ENCODE peak calls at places on chromosomes 1 and 21, in four cellular contexts. J is heart left ventricle, B is MCF 10A, F is tibial artery. X is an unnamed sample.

GRCh38 chr1:6424000-6424565 is 493 bp upstream of the ESPN start:
- DNase-seq in J (no peak), B (no peak), F (no peak), X (no peak)

GRCh38 chr1:44688760-44689446 is 14.4 kb downstream of the ARMH1 start:
- DNase-seq in J (no peak), B (peak; percentile 57), F (no peak), X (no peak)

GRCh38 chr1:167439301-167439988 is 78.9 kb downstream of the CD247 start:
- DNase-seq in J (no peak), B (no peak), F (no peak), X (peak; percentile 75)

GRCh38 chr1:53139911-53140310 is 2.5 kb downstream of the SLC1A7 start:
- DNase-seq in J (no peak), B (peak; percentile 31), F (no peak), X (no peak)

GRCh38 chr1:16478091-16478490 is 36.0 kb downstream of the RNU1-1 start:
- DNase-seq in J (no peak), B (no peak), F (no peak), X (no peak)

GRCh38 chr1:110067429-110067956 is 3.0 kb downstream of the ALX3 start:
- DNase-seq in J (no peak), B (no peak), F (no peak), X (no peak)

GRCh38 chr1:41122851-41123518 is 101.5 kb upstream of the SLFNL1 start:
- DNase-seq in J (no peak), B (peak; percentile 76), F (no peak), X (no peak)

GRCh38 chr1:109240158-109241152 is 8.9 kb upstream of the CELSR2 start:
- DNase-seq in J (peak; percentile 90), B (peak; percentile 98), F (no peak), X (no peak)

GRCh38 chr1:94795321-94795899 is 24.7 kb upstream of the SLC44A3 start:
- DNase-seq in J (no peak), B (no peak), F (no peak), X (no peak)

GRCh38 chr1:81582467-81582986 is 218.2 kb upstream of the ADGRL2 start:
- DNase-seq in J (no peak), B (no peak), F (no peak), X (no peak)

GRCh38 chr1:189816558-189816957 is 661.1 kb downstream of the BRINP3 start:
- DNase-seq in J (no peak), B (no peak), F (no peak), X (no peak)

GRCh38 chr1:45443580-45444446 is 47.1 kb downstream of the TESK2 start:
- DNase-seq in J (no peak), B (no peak), F (no peak), X (no peak)

GRCh38 chr1:183241446-183241845 is 55.4 kb downstream of the LAMC2 start:
- DNase-seq in J (no peak), B (no peak), F (no peak), X (no peak)

GRCh38 chr21:30072496-30072895 is 94.1 kb downstream of the CLDN17 start:
- DNase-seq in J (no peak), B (peak; percentile 73), F (no peak), X (no peak)

GRCh38 chr1:116256875-116257823 is 115.9 kb upstream of the ATP1A1 start:
- DNase-seq in J (no peak), B (no peak), F (no peak), X (no peak)

GRCh38 chr1:170162385-170163226 is 16.8 kb downstream of the NTMT2 start:
- DNase-seq in J (no peak), B (peak; percentile 72), F (peak; percentile 48), X (no peak)

GRCh38 chr21:45050786-45051489 is 23.4 kb upstream of the ADARB1 start:
- DNase-seq in J (no peak), B (no peak), F (peak; percentile 77), X (no peak)

GRCh38 chr1:38524025-38524641 is 335.4 kb downstream of the RRAGC start:
- DNase-seq in J (no peak), B (no peak), F (no peak), X (no peak)

GRCh38 chr1:173422456-173422976 is 54.6 kb upstream of the PRDX6 start:
- DNase-seq in J (no peak), B (no peak), F (peak; percentile 28), X (no peak)

GRCh38 chr1:4362314-4363044 is 291.9 kb upstream of the AJAP1 start:
- DNase-seq in J (no peak), B (no peak), F (no peak), X (no peak)

GRCh38 chr1:25744140-25744581 is 55.8 kb upstream of the SELENON start:
- DNase-seq in J (peak; percentile 77), B (peak; percentile 45), F (peak; percentile 85), X (no peak)

GRCh38 chr1:36055706-36056105 is 28.2 kb upstream of the TEKT2 start:
- DNase-seq in J (no peak), B (no peak), F (no peak), X (no peak)

GRCh38 chr21:25759573-25759972 is 24.8 kb downstream of the GABPA start:
- DNase-seq in J (no peak), B (peak; percentile 30), F (no peak), X (no peak)

GRCh38 chr1:155072531-155073289 is 5.9 kb upstream of the EFNA3 start:
- DNase-seq in J (no peak), B (no peak), F (no peak), X (no peak)

GRCh38 chr1:151368000-151368744 is 4.3 kb downstream of the SELENBP1 start:
- DNase-seq in J (peak; percentile 69), B (no peak), F (no peak), X (no peak)

GRCh38 chr1:26848947-26849774 is 13.8 kb upstream of the SFN start:
- DNase-seq in J (no peak), B (peak; percentile 96), F (no peak), X (no peak)

GRCh38 chr1:243745361-243745760 is 104.7 kb downstream of the AKT3 start:
- DNase-seq in J (no peak), B (peak; percentile 40), F (no peak), X (no peak)

GRCh38 chr1:165408518-165408917 is 36.4 kb downstream of the RXRG start:
- DNase-seq in J (no peak), B (peak; percentile 85), F (no peak), X (no peak)
- TF ChIP-seq CTCF in J (peak; percentile 17), B (peak; percentile 62), F (no peak), X (peak; percentile 70)

DNA sequence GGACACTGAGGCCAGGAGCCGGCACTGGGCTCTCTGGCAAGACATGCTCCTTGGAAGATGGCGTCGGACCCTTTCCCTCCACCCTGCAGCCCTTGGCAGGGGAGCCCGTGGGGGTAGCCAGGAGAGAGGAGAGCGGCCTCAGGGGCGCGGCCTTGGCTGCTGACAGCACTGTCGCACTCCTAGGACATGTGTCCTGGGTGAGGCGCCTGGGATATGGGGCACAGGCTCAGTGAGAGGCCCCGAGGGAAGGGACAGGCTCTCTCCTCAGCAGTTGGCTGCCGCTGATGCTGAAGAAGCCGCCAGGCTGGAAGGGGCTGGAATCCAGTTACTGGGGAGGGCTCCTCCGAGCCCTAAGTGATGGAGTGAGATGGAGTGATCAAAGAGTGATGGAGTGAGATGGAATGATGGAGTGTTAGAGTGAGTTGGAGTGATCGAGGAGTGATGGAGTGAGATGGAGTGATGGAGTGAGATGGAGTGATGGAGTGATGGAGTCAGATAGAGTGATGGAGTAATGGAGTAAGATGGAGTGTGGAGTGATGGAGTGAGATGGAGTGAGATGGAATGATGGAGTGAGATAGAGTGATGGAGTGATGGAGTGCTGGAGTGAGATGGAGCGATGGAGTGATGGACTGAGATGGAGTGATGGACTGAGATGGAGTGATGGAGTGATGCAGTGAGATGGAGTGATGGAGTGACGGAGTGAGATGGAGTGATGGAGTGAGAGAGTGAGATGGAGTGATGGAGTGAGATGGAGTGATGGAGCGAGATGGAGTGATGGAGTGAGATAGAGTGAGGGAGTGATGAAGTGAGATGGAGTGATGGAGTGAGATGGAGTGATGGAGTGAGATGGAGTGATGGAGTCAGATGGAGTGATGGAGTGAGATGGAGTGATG is 27.6 kb upstream of the PKP1 start:
- DNase-seq in J (no peak), B (no peak), F (no peak), X (peak; percentile 63)
- TF ChIP-seq CTCF in J (no peak), B (no peak), F (no peak), X (no peak)

GRCh38 chr1:209590405-209590804 is 6.9 kb downstream of the CAMK1G start:
- DNase-seq in J (no peak), B (no peak), F (no peak), X (no peak)
- TF ChIP-seq CTCF in J (peak; percentile 51), B (no peak), F (no peak), X (peak; percentile 54)

GRCh38 chr21:18951291-18952038 is 547.9 kb upstream of the TMPRSS15 start:
- DNase-seq in J (no peak), B (peak; percentile 79), F (no peak), X (no peak)
- TF ChIP-seq CTCF in J (peak; percentile 33), B (peak; percentile 38), F (no peak), X (peak; percentile 74)

GRCh38 chr1:3207217-3207848 is 138.3 kb downstream of the PRDM16 start:
- DNase-seq in J (no peak), B (no peak), F (no peak), X (no peak)
- TF ChIP-seq CTCF in J (no peak), B (no peak), F (no peak), X (no peak)

DNA sequence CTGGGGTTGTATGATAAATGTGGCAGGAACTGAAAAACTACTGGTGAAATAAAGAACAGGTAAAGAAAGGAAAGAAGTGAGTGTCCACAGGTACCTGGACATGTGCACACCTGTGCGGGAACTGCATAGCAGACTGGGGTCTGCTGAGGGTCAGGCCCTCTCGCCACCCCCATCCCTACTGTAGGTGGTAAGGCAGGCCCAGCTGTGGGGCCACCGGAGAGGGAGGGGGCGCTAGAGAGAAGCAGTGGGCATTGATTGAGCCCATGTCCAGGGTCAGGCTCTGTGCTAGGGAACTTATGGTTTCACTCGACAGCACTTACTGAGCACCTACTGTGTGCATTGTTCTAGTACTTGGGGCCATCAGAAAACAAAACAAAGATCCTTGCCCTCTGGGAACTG is 400.5 kb downstream of the MATN1 start:
- DNase-seq in J (no peak), B (peak; percentile 5), F (no peak), X (peak; percentile 59)
- TF ChIP-seq CTCF in J (no peak), B (no peak), F (no peak), X (no peak)

GRCh38 chr21:46295177-46295711 is 9.1 kb downstream of the YBEY start:
- DNase-seq in J (no peak), B (no peak), F (no peak), X (no peak)
- TF ChIP-seq CTCF in J (no peak), B (no peak), F (no peak), X (no peak)

GRCh38 chr1:221993444-221993948 is 251.6 kb upstream of the DUSP10 start:
- DNase-seq in J (no peak), B (no peak), F (no peak), X (no peak)
- TF ChIP-seq CTCF in J (no peak), B (no peak), F (no peak), X (no peak)

X was measured in type B pancreatic cell.